ENCODE peak calls at places on chromosome 3, in four cellular contexts. B is SJSA1; W is T-cell; Y is activated CD4-positive, CD25-positive, alpha-beta regulatory T cell treated with anti-CD3 and anti-CD28 coated beads, Interleukin-2, amount 50 U/mL, for 72 hours. G is an unnamed sample.
A peak's percentile ranks its signal among the peaks of the same experiment; 100 is the strongest.

GRCh38 chr3:38598791-38599190 is 50.7 kb downstream of the SCN5A start:
- DNase-seq in B (no peak), W (no peak), Y (no peak), G (no peak)

GRCh38 chr3:171181907-171182690 is 155.6 kb upstream of the SLC2A2 start:
- DNase-seq in B (no peak), W (no peak), Y (no peak), G (no peak)

GRCh38 chr3:114451561-114452018 is 157.8 kb downstream of the TIGIT start:
- DNase-seq in B (no peak), W (no peak), Y (no peak), G (no peak)

GRCh38 chr3:72665701-72666443 is 182.4 kb downstream of the SHQ1 start:
- DNase-seq in B (no peak), W (peak; percentile 56), Y (peak; percentile 65), G (peak; percentile 51)

GRCh38 chr3:37999836-38000235 is 9.2 kb downstream of the VILL start:
- DNase-seq in B (peak; percentile 21), W (no peak), Y (peak; percentile 25), G (no peak)

GRCh38 chr3:185796431-185797107 is 28.3 kb downstream of the IGF2BP2 start:
- DNase-seq in B (no peak), W (no peak), Y (no peak), G (no peak)

GRCh38 chr3:152234657-152235375 is 33.9 kb upstream of the MBNL1 start:
- DNase-seq in B (peak; percentile 71), W (no peak), Y (no peak), G (no peak)

GRCh38 chr3:133979553-133979952 is 50.2 kb downstream of the SLCO2A1 start:
- DNase-seq in B (no peak), W (no peak), Y (no peak), G (no peak)

GRCh38 chr3:185270262-185270955 is 16.6 kb upstream of the EHHADH start:
- DNase-seq in B (no peak), W (no peak), Y (no peak), G (no peak)

GRCh38 chr3:170257145-170257544 is 34.9 kb downstream of the PRKCI start:
- DNase-seq in B (no peak), W (no peak), Y (no peak), G (no peak)

GRCh38 chr3:64684715-64685261 is 3.0 kb downstream of the ADAMTS9 start:
- DNase-seq in B (peak; percentile 46), W (no peak), Y (no peak), G (no peak)

GRCh38 chr3:113758389-113759029 is 11.7 kb downstream of the ATP6V1A start:
- DNase-seq in B (no peak), W (no peak), Y (no peak), G (no peak)

GRCh38 chr3:38016410-38016809 is 13.0 kb downstream of the PLCD1 start:
- DNase-seq in B (no peak), W (no peak), Y (no peak), G (no peak)

GRCh38 chr3:118128886-118129285 is 905.8 kb downstream of the IGSF11 start:
- DNase-seq in B (no peak), W (no peak), Y (no peak), G (no peak)

GRCh38 chr3:106830334-106830733 is 546.9 kb upstream of the CCDC54 start:
- DNase-seq in B (no peak), W (no peak), Y (no peak), G (no peak)

GRCh38 chr3:156898296-156898880 is 72.2 kb downstream of the LEKR1 start:
- DNase-seq in B (no peak), W (no peak), Y (no peak), G (no peak)

GRCh38 chr3:124260206-124260915 is 268.4 kb upstream of the ROPN1 start:
- DNase-seq in B (peak; percentile 70), W (no peak), Y (no peak), G (no peak)

G was measured in effector CD4-positive, alpha-beta T cell.